ENCODE peak calls at places on chromosomes 16 and 17, in four cellular contexts. D is K562, I is H1, P is GM12878. V is an unnamed sample.

GRCh38 chr17:8141046-8141445 is 11.2 kb downstream of the PER1 start:
- DNase-seq in I (no peak), P (no peak), D (no peak), V (no peak)

GRCh38 chr17:45345246-45345553 is 28.4 kb upstream of the MAP3K14 start:
- DNase-seq in D (no peak), P (no peak), I (no peak), V (no peak)

GRCh38 chr16:77221482-77221881 is 22.3 kb downstream of the SYCE1L start:
- DNase-seq in D (no peak), P (no peak), I (no peak), V (no peak)

GRCh38 chr16:72302352-72302751 is 130.4 kb upstream of the PMFBP1 start:
- DNase-seq in I (no peak), D (no peak), P (no peak), V (no peak)

GRCh38 chr17:9116311-9116820 is 95.1 kb downstream of the NTN1 start:
- DNase-seq in I (no peak), P (no peak), D (no peak), V (no peak)

GRCh38 chr16:87325480-87325879 is 8.3 kb upstream of the C16orf95 start:
- DNase-seq in D (no peak), I (no peak), P (no peak), V (no peak)

GRCh38 chr17:6611231-6611630 is 29.3 kb downstream of the KIAA0753 start:
- DNase-seq in D (no peak), I (no peak), P (no peak), V (no peak)

GRCh38 chr17:77151236-77151635 is 10.5 kb downstream of the SEC14L1 start:
- DNase-seq in D (no peak), P (no peak), I (no peak), V (no peak)

GRCh38 chr17:17669081-17669850 is 12.0 kb upstream of the RAI1 start:
- DNase-seq in P (no peak), D (no peak), I (no peak), V (no peak)

GRCh38 chr17:2690165-2691068 is 21.1 kb downstream of the CLUH start:
- DNase-seq in I (no peak), D (no peak), P (no peak), V (no peak)

DNA sequence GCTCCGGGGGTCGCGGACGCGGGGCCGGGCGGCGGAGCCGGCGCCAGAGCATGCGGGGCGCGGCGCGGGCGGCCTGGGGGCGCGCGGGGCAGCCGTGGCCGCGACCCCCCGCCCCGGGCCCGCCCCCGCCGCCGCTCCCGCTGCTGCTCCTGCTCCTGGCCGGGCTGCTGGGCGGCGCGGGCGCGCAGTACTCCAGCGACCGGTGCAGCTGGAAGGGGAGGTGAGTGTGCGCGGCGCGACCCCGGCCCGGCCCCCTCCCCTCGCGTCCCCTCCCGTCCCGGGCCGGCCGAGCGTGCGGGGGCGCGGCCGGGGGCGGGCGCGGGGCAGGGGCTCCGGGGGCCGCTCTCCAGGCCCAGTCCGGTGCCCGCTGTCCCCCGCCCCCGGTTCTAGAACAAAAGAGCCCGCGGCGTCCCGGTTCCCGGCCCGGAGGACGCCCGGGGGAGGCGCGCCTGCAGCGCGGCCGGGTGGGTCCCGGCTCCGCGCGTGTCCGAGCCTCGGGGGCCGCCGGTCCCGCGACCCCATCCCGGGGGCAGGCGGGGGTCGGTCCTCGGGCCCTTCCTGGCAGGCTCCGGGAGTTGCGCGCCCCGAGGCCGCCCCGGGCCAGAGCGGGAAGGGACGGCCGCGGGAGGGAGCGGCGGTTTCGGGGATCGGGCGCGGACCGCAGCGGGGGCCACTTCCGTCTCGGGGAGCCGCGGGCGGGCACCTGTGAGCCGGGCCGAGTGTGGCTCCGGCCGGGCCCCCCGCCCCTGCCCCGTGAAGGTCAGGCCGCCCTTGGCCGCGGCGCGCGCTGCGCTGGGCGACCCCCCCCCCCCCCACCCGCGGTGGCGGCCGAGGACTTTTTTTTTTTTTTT is 582 bp downstream of the METRNL start:
- DNase-seq in D (peak), I (no peak), P (no peak), V (no peak)
- TF ChIP-seq ATF2 in D (no peak), I (no peak), P (no peak), V (no peak)

DNA sequence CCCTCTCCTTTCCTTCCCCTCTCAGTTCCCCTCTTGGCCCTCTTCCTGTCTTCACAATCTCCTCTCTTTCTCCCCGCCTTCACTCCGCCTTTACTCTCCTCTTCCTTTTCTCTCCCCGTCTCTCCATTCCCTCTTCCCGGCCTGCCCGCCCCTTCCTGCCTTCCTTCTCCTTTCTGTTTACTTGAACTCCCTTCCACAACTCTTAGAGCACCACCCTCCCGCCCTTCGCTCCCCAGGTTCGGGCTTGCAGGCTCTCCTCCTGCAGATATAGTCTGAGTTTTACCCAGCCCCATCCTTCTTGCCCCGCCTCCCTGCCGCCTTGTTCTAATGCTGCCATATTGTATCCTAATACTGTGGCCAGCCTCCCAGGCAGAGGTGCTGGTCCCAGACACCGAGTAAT is 201.5 kb upstream of the N4BP1 start:
- DNase-seq in I (no peak), D (no peak), P (no peak), V (no peak)
- TF ChIP-seq RFX5 in I (no peak), D (no peak), P (no peak), V (no peak)

DNA sequence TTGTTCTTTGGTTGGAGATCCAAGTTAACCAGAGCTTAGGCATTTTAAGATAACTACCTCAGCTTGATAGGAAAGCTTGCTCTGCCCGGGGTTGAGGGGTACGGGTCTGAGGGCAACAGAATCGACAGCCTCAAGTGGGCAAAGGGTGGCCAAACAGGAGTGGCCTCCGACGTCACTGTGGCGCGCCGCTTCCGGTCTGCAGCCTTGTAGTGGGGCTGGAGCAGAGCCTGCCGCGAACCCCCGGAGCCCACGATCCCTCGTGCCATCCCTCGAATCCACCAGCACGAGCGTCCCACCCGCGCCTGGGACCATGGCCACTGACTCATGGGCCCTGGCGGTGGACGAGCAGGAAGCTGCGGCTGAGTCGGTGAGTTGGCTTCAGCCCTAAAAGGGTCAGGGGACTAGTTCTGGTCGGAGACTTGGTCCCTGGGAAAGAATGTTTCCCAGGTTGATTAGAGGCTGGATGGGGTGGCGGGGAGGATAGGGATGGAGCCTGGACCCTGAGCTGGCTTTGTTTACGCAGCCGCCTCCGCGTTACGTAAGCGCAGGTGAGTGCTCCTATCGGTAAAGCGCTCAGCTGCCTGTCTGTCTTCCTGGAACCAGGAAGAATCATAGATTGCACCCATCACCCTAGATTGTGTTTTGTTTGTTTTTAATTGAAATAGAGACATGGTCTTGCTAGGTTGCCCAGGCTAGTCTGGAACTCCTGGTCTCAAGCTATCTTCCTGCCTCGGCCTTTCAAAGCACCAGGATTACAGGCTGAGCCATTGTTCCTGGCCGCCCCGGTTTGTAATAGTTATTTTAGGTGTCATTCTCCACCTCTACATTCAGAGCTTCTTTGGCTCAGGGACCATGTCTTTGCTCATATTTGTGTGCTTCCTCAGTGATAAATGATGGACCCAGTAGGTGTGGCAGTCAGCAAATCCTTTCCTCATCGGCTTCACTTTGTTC is at the start of gene DDX19B:
- DNase-seq in I (peak), D (peak), P (no peak), V (peak)
- TF ChIP-seq ATF2 in I (no peak), D (no peak), P (no peak), V (peak)

GRCh38 chr17:31517524-31517923 is 126.0 kb downstream of the RAB11FIP4 start:
- DNase-seq in D (peak), P (no peak), I (peak), V (peak)
- TF ChIP-seq RFX5 in D (no peak), P (no peak), I (no peak), V (no peak)

DNA sequence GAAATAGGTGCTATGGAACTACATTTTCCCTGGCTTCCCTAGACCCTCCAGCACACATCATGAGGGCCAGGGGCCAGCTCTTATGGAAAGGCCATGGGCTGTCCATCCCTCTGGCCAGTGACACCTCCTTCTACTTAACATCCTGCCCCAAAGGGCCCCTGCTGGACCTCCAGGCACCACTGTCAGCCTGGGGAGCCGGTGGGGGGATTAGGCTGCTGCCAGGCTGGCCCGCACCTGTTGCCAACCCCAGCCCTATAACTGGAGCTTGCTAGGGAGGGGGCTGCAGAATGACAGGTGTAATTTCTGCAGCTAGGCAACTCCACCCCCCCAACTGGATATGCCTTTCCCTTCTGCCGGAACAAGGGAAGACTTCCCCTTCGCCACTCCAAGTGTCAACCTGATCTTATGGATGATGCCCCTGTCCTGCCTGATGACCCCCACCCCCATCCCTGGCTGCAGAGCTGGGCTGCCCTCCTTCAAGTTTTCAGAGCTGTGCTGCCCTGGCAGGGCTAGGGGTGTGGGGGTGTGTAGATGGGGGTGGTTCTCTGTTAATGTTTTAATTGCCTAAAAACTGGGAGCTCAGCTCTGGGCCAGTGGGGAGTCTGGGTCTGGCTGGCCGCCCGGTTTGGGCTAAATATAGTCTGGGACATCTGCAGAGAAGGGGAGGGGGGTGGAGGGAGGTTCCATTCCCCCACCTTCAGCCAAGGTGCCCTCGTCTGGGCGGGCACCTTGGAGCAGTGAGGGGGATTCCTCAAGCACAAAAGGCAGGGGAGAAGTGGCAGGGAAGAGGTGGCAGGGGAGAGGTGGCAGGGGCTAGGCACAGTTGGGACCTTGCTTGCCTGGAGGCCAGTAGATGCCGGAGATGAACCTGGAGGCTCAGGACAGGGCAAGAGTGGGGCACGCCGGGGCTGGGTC is 12.8 kb downstream of the RARA start:
- DNase-seq in D (no peak), I (no peak), P (no peak), V (no peak)
- TF ChIP-seq ATF2 in D (no peak), I (no peak), P (no peak), V (no peak)

GRCh38 chr16:5045499-5046115 is 11.9 kb upstream of the NAGPA start:
- DNase-seq in P (no peak), D (no peak), I (no peak), V (no peak)
- TF ChIP-seq RFX5 in P (no peak), D (no peak), I (no peak), V (no peak)

GRCh38 chr17:41625602-41626001 is 1.2 kb upstream of the KRT17 start:
- DNase-seq in I (no peak), P (no peak), D (no peak), V (no peak)
- TF ChIP-seq ATF2 in I (no peak), P (no peak), D (no peak), V (no peak)

GRCh38 chr16:3189869-3190268 is 1.9 kb downstream of the OR1F1 start:
- DNase-seq in D (no peak), I (no peak), P (no peak), V (no peak)
- TF ChIP-seq RFX5 in D (no peak), I (no peak), P (no peak), V (no peak)

DNA sequence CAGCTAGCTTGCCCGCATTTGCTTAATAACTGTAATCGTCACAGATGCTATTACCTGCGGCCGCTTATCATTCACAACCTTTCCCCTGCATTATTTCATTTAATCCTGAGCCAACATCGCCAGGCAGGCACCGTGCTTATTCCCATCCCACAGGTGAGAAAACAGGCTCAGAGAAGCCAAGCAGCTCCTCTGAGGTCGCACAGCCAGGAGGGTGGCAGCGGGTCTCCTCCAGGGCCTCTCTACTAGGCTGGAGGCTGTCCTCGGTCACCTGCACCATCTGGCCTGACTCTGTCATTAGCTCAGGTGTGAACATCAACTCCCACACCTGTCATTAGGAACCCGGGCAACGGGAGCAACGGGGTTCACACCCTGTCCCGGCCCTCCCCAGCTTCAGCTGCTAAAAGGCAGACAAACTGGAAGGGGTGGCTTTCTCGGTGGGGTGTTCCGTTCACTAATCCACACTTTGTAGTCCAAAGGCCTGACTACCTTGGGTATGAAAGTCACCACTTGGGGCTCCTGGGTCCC is 3.0 kb downstream of the PPL start:
- DNase-seq in P (no peak), D (no peak), I (no peak), V (no peak)
- TF ChIP-seq ATF2 in P (no peak), D (no peak), I (no peak), V (no peak)

V was measured in HepG2.